ENCODE peak calls at places on chromosomes 12 and 14, in five cellular contexts. One of them, this sample, is unnamed.

GRCh38 chr12:65663648-65664047 is 160.6 kb upstream of the HMGA2 start:
- DNase-seq in NCI-H1092: no peak
- DNase-seq in activated CD4-positive, alpha-beta T cell treated with anti-CD3 and anti-CD28 coated beads, Interleukin-2, amount 10 ng/mL, durations not matched to agents 7 days and 5 days: no peak
- DNase-seq in activated T-helper 1 cell treated with Interleukin-2 at 50 U/mL for 16 hours: no peak
- DNase-seq in progenitor cell of endocrine pancreas: no peak
- DNase-seq in this sample: no peak

GRCh38 chr12:130562711-130563110 is 153.4 kb downstream of the RIMBP2 start:
- DNase-seq in NCI-H1092: no peak
- DNase-seq in activated CD4-positive, alpha-beta T cell treated with anti-CD3 and anti-CD28 coated beads, Interleukin-2, amount 10 ng/mL, durations not matched to agents 7 days and 5 days: no peak
- DNase-seq in activated T-helper 1 cell treated with Interleukin-2 at 50 U/mL for 16 hours: no peak
- DNase-seq in progenitor cell of endocrine pancreas: no peak
- DNase-seq in this sample: no peak

GRCh38 chr12:130104596-130105253 is 57.5 kb upstream of the FZD10 start:
- DNase-seq in NCI-H1092: no peak
- DNase-seq in activated CD4-positive, alpha-beta T cell treated with anti-CD3 and anti-CD28 coated beads, Interleukin-2, amount 10 ng/mL, durations not matched to agents 7 days and 5 days: no peak
- DNase-seq in activated T-helper 1 cell treated with Interleukin-2 at 50 U/mL for 16 hours: no peak
- DNase-seq in progenitor cell of endocrine pancreas: no peak
- DNase-seq in this sample: peak

GRCh38 chr14:51880810-51881580 is 20.6 kb downstream of the GNG2 start:
- DNase-seq in NCI-H1092: no peak
- DNase-seq in activated CD4-positive, alpha-beta T cell treated with anti-CD3 and anti-CD28 coated beads, Interleukin-2, amount 10 ng/mL, durations not matched to agents 7 days and 5 days: no peak
- DNase-seq in activated T-helper 1 cell treated with Interleukin-2 at 50 U/mL for 16 hours: no peak
- DNase-seq in progenitor cell of endocrine pancreas: no peak
- DNase-seq in this sample: no peak

GRCh38 chr14:95255487-95255886 is 64.2 kb downstream of the CLMN start:
- DNase-seq in NCI-H1092: no peak
- DNase-seq in activated CD4-positive, alpha-beta T cell treated with anti-CD3 and anti-CD28 coated beads, Interleukin-2, amount 10 ng/mL, durations not matched to agents 7 days and 5 days: no peak
- DNase-seq in activated T-helper 1 cell treated with Interleukin-2 at 50 U/mL for 16 hours: no peak
- DNase-seq in progenitor cell of endocrine pancreas: no peak
- DNase-seq in this sample: peak

GRCh38 chr14:29235991-29236390 is 469.4 kb downstream of the FOXG1 start:
- DNase-seq in NCI-H1092: no peak
- DNase-seq in activated CD4-positive, alpha-beta T cell treated with anti-CD3 and anti-CD28 coated beads, Interleukin-2, amount 10 ng/mL, durations not matched to agents 7 days and 5 days: no peak
- DNase-seq in activated T-helper 1 cell treated with Interleukin-2 at 50 U/mL for 16 hours: no peak
- DNase-seq in progenitor cell of endocrine pancreas: no peak
- DNase-seq in this sample: no peak

GRCh38 chr14:22159049-22159448 is 430.0 kb downstream of the DAD1 start:
- DNase-seq in NCI-H1092: no peak
- DNase-seq in activated CD4-positive, alpha-beta T cell treated with anti-CD3 and anti-CD28 coated beads, Interleukin-2, amount 10 ng/mL, durations not matched to agents 7 days and 5 days: no peak
- DNase-seq in activated T-helper 1 cell treated with Interleukin-2 at 50 U/mL for 16 hours: no peak
- DNase-seq in progenitor cell of endocrine pancreas: no peak
- DNase-seq in this sample: no peak

GRCh38 chr14:95436348-95436747 is 80.1 kb downstream of the SYNE3 start:
- DNase-seq in NCI-H1092: no peak
- DNase-seq in activated CD4-positive, alpha-beta T cell treated with anti-CD3 and anti-CD28 coated beads, Interleukin-2, amount 10 ng/mL, durations not matched to agents 7 days and 5 days: no peak
- DNase-seq in activated T-helper 1 cell treated with Interleukin-2 at 50 U/mL for 16 hours: no peak
- DNase-seq in progenitor cell of endocrine pancreas: no peak
- DNase-seq in this sample: no peak

GRCh38 chr14:67566908-67567307 is 33.2 kb downstream of the PIGH start:
- DNase-seq in NCI-H1092: no peak
- DNase-seq in activated CD4-positive, alpha-beta T cell treated with anti-CD3 and anti-CD28 coated beads, Interleukin-2, amount 10 ng/mL, durations not matched to agents 7 days and 5 days: no peak
- DNase-seq in activated T-helper 1 cell treated with Interleukin-2 at 50 U/mL for 16 hours: no peak
- DNase-seq in progenitor cell of endocrine pancreas: no peak
- DNase-seq in this sample: no peak

GRCh38 chr12:56671608-56672007 is 16.5 kb downstream of the PTGES3 start:
- DNase-seq in NCI-H1092: no peak
- DNase-seq in activated CD4-positive, alpha-beta T cell treated with anti-CD3 and anti-CD28 coated beads, Interleukin-2, amount 10 ng/mL, durations not matched to agents 7 days and 5 days: no peak
- DNase-seq in activated T-helper 1 cell treated with Interleukin-2 at 50 U/mL for 16 hours: no peak
- DNase-seq in progenitor cell of endocrine pancreas: no peak
- DNase-seq in this sample: no peak

GRCh38 chr12:89756638-89757321 is 48.1 kb upstream of the ATP2B1 start:
- DNase-seq in NCI-H1092: no peak
- DNase-seq in activated CD4-positive, alpha-beta T cell treated with anti-CD3 and anti-CD28 coated beads, Interleukin-2, amount 10 ng/mL, durations not matched to agents 7 days and 5 days: peak
- DNase-seq in activated T-helper 1 cell treated with Interleukin-2 at 50 U/mL for 16 hours: no peak
- DNase-seq in progenitor cell of endocrine pancreas: no peak
- DNase-seq in this sample: no peak

GRCh38 chr12:22321620-22322019 is 12.9 kb downstream of the ST8SIA1 start:
- DNase-seq in NCI-H1092: no peak
- DNase-seq in activated CD4-positive, alpha-beta T cell treated with anti-CD3 and anti-CD28 coated beads, Interleukin-2, amount 10 ng/mL, durations not matched to agents 7 days and 5 days: no peak
- DNase-seq in activated T-helper 1 cell treated with Interleukin-2 at 50 U/mL for 16 hours: peak
- DNase-seq in progenitor cell of endocrine pancreas: no peak
- DNase-seq in this sample: no peak

GRCh38 chr12:131783915-131784541 is 44.2 kb upstream of the MMP17 start:
- DNase-seq in NCI-H1092: no peak
- DNase-seq in activated CD4-positive, alpha-beta T cell treated with anti-CD3 and anti-CD28 coated beads, Interleukin-2, amount 10 ng/mL, durations not matched to agents 7 days and 5 days: no peak
- DNase-seq in activated T-helper 1 cell treated with Interleukin-2 at 50 U/mL for 16 hours: no peak
- DNase-seq in progenitor cell of endocrine pancreas: no peak
- DNase-seq in this sample: no peak

GRCh38 chr14:97369901-97370300 is 572.7 kb downstream of the VRK1 start:
- DNase-seq in NCI-H1092: no peak
- DNase-seq in activated CD4-positive, alpha-beta T cell treated with anti-CD3 and anti-CD28 coated beads, Interleukin-2, amount 10 ng/mL, durations not matched to agents 7 days and 5 days: no peak
- DNase-seq in activated T-helper 1 cell treated with Interleukin-2 at 50 U/mL for 16 hours: no peak
- DNase-seq in progenitor cell of endocrine pancreas: no peak
- DNase-seq in this sample: no peak

GRCh38 chr14:103880334-103880985 is 33.1 kb upstream of the PPP1R13B start:
- DNase-seq in NCI-H1092: peak
- DNase-seq in activated CD4-positive, alpha-beta T cell treated with anti-CD3 and anti-CD28 coated beads, Interleukin-2, amount 10 ng/mL, durations not matched to agents 7 days and 5 days: no peak
- DNase-seq in activated T-helper 1 cell treated with Interleukin-2 at 50 U/mL for 16 hours: no peak
- DNase-seq in progenitor cell of endocrine pancreas: no peak
- DNase-seq in this sample: no peak

GRCh38 chr12:104132351-104132956 is 5.6 kb downstream of the NFYB start:
- DNase-seq in NCI-H1092: peak
- DNase-seq in activated CD4-positive, alpha-beta T cell treated with anti-CD3 and anti-CD28 coated beads, Interleukin-2, amount 10 ng/mL, durations not matched to agents 7 days and 5 days: no peak
- DNase-seq in activated T-helper 1 cell treated with Interleukin-2 at 50 U/mL for 16 hours: no peak
- DNase-seq in progenitor cell of endocrine pancreas: no peak
- DNase-seq in this sample: peak

GRCh38 chr14:87896393-87897380 is 96.3 kb downstream of the GALC start:
- DNase-seq in NCI-H1092: peak
- DNase-seq in activated CD4-positive, alpha-beta T cell treated with anti-CD3 and anti-CD28 coated beads, Interleukin-2, amount 10 ng/mL, durations not matched to agents 7 days and 5 days: no peak
- DNase-seq in activated T-helper 1 cell treated with Interleukin-2 at 50 U/mL for 16 hours: no peak
- DNase-seq in progenitor cell of endocrine pancreas: no peak
- DNase-seq in this sample: peak

GRCh38 chr12:24719293-24719721 is 229.6 kb downstream of the BCAT1 start:
- DNase-seq in NCI-H1092: no peak
- DNase-seq in activated CD4-positive, alpha-beta T cell treated with anti-CD3 and anti-CD28 coated beads, Interleukin-2, amount 10 ng/mL, durations not matched to agents 7 days and 5 days: peak
- DNase-seq in activated T-helper 1 cell treated with Interleukin-2 at 50 U/mL for 16 hours: no peak
- DNase-seq in progenitor cell of endocrine pancreas: no peak
- DNase-seq in this sample: no peak

GRCh38 chr14:77270361-77271112 is 469 bp downstream of the NGB start:
- DNase-seq in NCI-H1092: no peak
- DNase-seq in activated CD4-positive, alpha-beta T cell treated with anti-CD3 and anti-CD28 coated beads, Interleukin-2, amount 10 ng/mL, durations not matched to agents 7 days and 5 days: no peak
- DNase-seq in activated T-helper 1 cell treated with Interleukin-2 at 50 U/mL for 16 hours: no peak
- DNase-seq in progenitor cell of endocrine pancreas: no peak
- DNase-seq in this sample: no peak